ENCODE peak calls at places on chromosomes 4 and X, in seven cellular contexts. K is AG10803; R is CD8-positive, alpha-beta T cell; Q is NCI-H524; C is T-helper 22 cell; Y is amniotic stem cell; A is AG09309. X is an unnamed sample.

GRCh38 chr4:85028910-85029309 is 62.4 kb upstream of the WDFY3 start:
- DNase-seq in C (no peak), K (peak), Q (peak), R (no peak), Y (no peak), A (no peak), X (no peak)

GRCh38 chrX:151239748-151240147 is 63.4 kb downstream of the GPR50 start:
- DNase-seq in A (no peak), Q (no peak), C (no peak), R (no peak), Y (no peak), K (no peak), X (no peak)

GRCh38 chrX:21151051-21151450 is 223.2 kb upstream of the CNKSR2 start:
- DNase-seq in Q (no peak), K (no peak), A (no peak), R (no peak), C (no peak), Y (no peak), X (no peak)

GRCh38 chr4:107862658-107863057 is 37.9 kb downstream of the SGMS2 start:
- DNase-seq in Y (no peak), Q (no peak), K (no peak), C (no peak), R (no peak), A (no peak), X (no peak)

GRCh38 chr4:7390906-7391636 is 43.7 kb downstream of the PSAPL1 start:
- DNase-seq in C (no peak), Q (no peak), R (peak), Y (no peak), A (no peak), K (no peak), X (no peak)

GRCh38 chrX:39985116-39985515 is 112.6 kb downstream of the BCOR start:
- DNase-seq in A (no peak), K (no peak), R (no peak), Q (no peak), C (no peak), Y (no peak), X (no peak)

GRCh38 chr4:105895609-105896460 is 564 bp downstream of the NPNT start:
- DNase-seq in C (no peak), R (no peak), K (no peak), Y (no peak), A (no peak), Q (peak), X (no peak)

GRCh38 chrX:134554291-134554690 is 94.3 kb downstream of the HPRT1 start:
- DNase-seq in C (no peak), R (no peak), Y (no peak), A (no peak), Q (no peak), K (no peak), X (peak)

GRCh38 chr4:123856689-123857545 is 460.3 kb downstream of the SPRY1 start:
- DNase-seq in K (peak), C (no peak), Y (no peak), R (no peak), A (no peak), Q (no peak), X (peak)

GRCh38 chr4:180664766-180665368 is 1578.3 kb upstream of the TENM3 start:
- DNase-seq in R (peak), A (peak), C (no peak), K (peak), Y (peak), Q (peak), X (peak)

GRCh38 chrX:6448003-6448402 is 86.9 kb downstream of the VCX3A start:
- DNase-seq in K (no peak), R (no peak), Q (no peak), A (no peak), C (no peak), Y (no peak), X (no peak)

GRCh38 chr4:86910820-86911684 is 18.8 kb upstream of the C4orf36 start:
- DNase-seq in C (no peak), Q (no peak), R (no peak), K (no peak), A (no peak), Y (no peak), X (no peak)

GRCh38 chr4:156672924-156673323 is 298.7 kb downstream of the PDGFC start:
- DNase-seq in Q (no peak), R (no peak), A (peak), Y (no peak), C (no peak), K (peak), X (no peak)

GRCh38 chr4:101621120-101621519 is 169.4 kb upstream of the BANK1 start:
- DNase-seq in A (peak), Q (no peak), R (no peak), K (peak), Y (peak), C (no peak), X (no peak)

GRCh38 chr4:76716020-76716419 is 181.9 kb downstream of the SOWAHB start:
- DNase-seq in C (no peak), K (no peak), Q (no peak), Y (no peak), A (no peak), R (no peak), X (no peak)

GRCh38 chr4:99447079-99447478 is 11.9 kb upstream of the ADH7 start:
- DNase-seq in A (peak), R (no peak), C (no peak), Q (no peak), Y (no peak), K (peak), X (no peak)

GRCh38 chr4:90349632-90350031 is 222.4 kb downstream of the CCSER1 start:
- DNase-seq in R (no peak), Y (no peak), Q (no peak), C (no peak), K (no peak), A (no peak), X (no peak)

GRCh38 chr4:25928956-25929336 is 14.9 kb downstream of the SMIM20 start:
- DNase-seq in A (no peak), K (peak), R (no peak), Q (no peak), Y (no peak), C (no peak), X (no peak)

GRCh38 chr4:185227131-185227551 is 17.7 kb downstream of the SNX25 start:
- DNase-seq in Y (no peak), K (no peak), Q (no peak), A (no peak), R (no peak), C (no peak), X (no peak)

GRCh38 chr4:69497886-69498395 is 2.2 kb upstream of the UGT2B4 start:
- DNase-seq in A (no peak), Q (no peak), R (no peak), C (no peak), K (no peak), Y (no peak), X (no peak)

GRCh38 chrX:63424063-63424462 is 72.9 kb upstream of the SPIN4 start:
- DNase-seq in R (no peak), Q (no peak), A (no peak), Y (no peak), C (no peak), K (no peak), X (no peak)

GRCh38 chr4:114734581-114734980 is 136.0 kb downstream of the UGT8 start:
- DNase-seq in Q (peak), Y (no peak), A (no peak), R (no peak), K (peak), C (no peak), X (no peak)